ENCODE peak calls at places on chromosomes 1 and 21, in five cellular contexts. G is psoas muscle; J is A549; A is lower lobe of right lung; R is activated CD4-positive, alpha-beta T cell treated with anti-CD3 and anti-CD28 coated beads for 36 hours. E is an unnamed sample.
A peak's percentile ranks its signal among the peaks of the same experiment; 100 is the strongest.

GRCh38 chr21:46551636-46552241 is 53.1 kb downstream of the S100B start:
- ATAC-seq in G (no peak), J (no peak), A (peak; percentile 63), R (peak; percentile 75), E (peak; percentile 87)

GRCh38 chr1:117753652-117754051 is 147.8 kb downstream of the TENT5C start:
- ATAC-seq in G (peak; percentile 49), J (no peak), A (no peak), R (peak; percentile 67), E (peak; percentile 64)

GRCh38 chr1:227072991-227073390 is 132.9 kb downstream of the COQ8A start:
- ATAC-seq in G (no peak), J (no peak), A (no peak), R (peak; percentile 95), E (peak; percentile 99)

GRCh38 chr1:199877626-199878384 is 149.7 kb upstream of the NR5A2 start:
- ATAC-seq in G (no peak), J (no peak), A (no peak), R (no peak), E (no peak)

GRCh38 chr1:12525311-12526181 is 92.5 kb downstream of the DHRS3 start:
- ATAC-seq in G (peak; percentile 92), J (peak; percentile 18), A (peak; percentile 73), R (no peak), E (no peak)

GRCh38 chr1:173023343-173023742 is 27.4 kb downstream of the TNFSF18 start:
- ATAC-seq in G (no peak), J (no peak), A (no peak), R (no peak), E (no peak)

GRCh38 chr1:92037400-92037799 is 7.6 kb downstream of the EPHX4 start:
- ATAC-seq in G (no peak), J (no peak), A (no peak), R (no peak), E (no peak)

GRCh38 chr1:198168180-198168579 is 11.4 kb downstream of the NEK7 start:
- ATAC-seq in G (peak; percentile 16), J (no peak), A (no peak), R (no peak), E (peak; percentile 47)

GRCh38 chr1:47685763-47686066 is 247.9 kb downstream of the FOXD2 start:
- ATAC-seq in G (no peak), J (no peak), A (no peak), R (no peak), E (no peak)

GRCh38 chr1:73537400-73537799 is 660.6 kb downstream of the LRRIQ3 start:
- ATAC-seq in G (no peak), J (no peak), A (no peak), R (no peak), E (no peak)

GRCh38 chr21:36461918-36462486 is 17.9 kb downstream of the CLDN14 start:
- ATAC-seq in G (no peak), J (peak; percentile 33), A (no peak), R (no peak), E (no peak)

GRCh38 chr1:228697209-228698016 is 37.9 kb upstream of the RHOU start:
- ATAC-seq in G (peak; percentile 62), J (no peak), A (peak; percentile 55), R (no peak), E (peak; percentile 55)

GRCh38 chr1:89635825-89636815 is 3.2 kb downstream of the LRRC8C start:
- ATAC-seq in G (no peak), J (no peak), A (no peak), R (peak; percentile 50), E (peak; percentile 60)

GRCh38 chr1:1032428-1032827 is 12.5 kb downstream of the AGRN start:
- ATAC-seq in G (peak; percentile 67), J (peak; percentile 11), A (peak; percentile 57), R (peak; percentile 15), E (no peak)

GRCh38 chr1:65881070-65881594 is 88.4 kb downstream of the PDE4B start:
- ATAC-seq in G (no peak), J (no peak), A (no peak), R (no peak), E (no peak)

GRCh38 chr1:83641206-83641658 is 357.7 kb downstream of the TTLL7 start:
- ATAC-seq in G (no peak), J (no peak), A (no peak), R (no peak), E (peak; percentile 31)

GRCh38 chr1:189429610-189430009 is 1048.1 kb downstream of the BRINP3 start:
- ATAC-seq in G (no peak), J (peak; percentile 56), A (no peak), R (no peak), E (no peak)

GRCh38 chr1:153586347-153586746 is 20.7 kb upstream of the S100A2 start:
- ATAC-seq in G (no peak), J (no peak), A (no peak), R (no peak), E (no peak)

GRCh38 chr1:46152021-46152420 is 19.6 kb upstream of the PIK3R3 start:
- ATAC-seq in G (no peak), J (no peak), A (no peak), R (no peak), E (no peak)